ENCODE peak calls at places on chromosomes 16 and 17, in six cellular contexts. W, V, M, Q, L and Z are unnamed samples.

GRCh38 chr16:19698480-19699465 is 19.3 kb downstream of the KNOP1 start:
- DNase-seq in W (peak), V (peak), M (no peak), Q (no peak), L (no peak), Z (no peak)

GRCh38 chr16:28192811-28193529 is 18.8 kb downstream of the XPO6 start:
- DNase-seq in W (no peak), V (no peak), M (no peak), Q (no peak), L (no peak), Z (no peak)

GRCh38 chr17:16407911-16408588 is 7.3 kb upstream of the TRPV2 start:
- DNase-seq in W (peak), V (peak), M (peak), Q (peak), L (peak), Z (peak)

GRCh38 chr16:67173323-67173722 is 3.0 kb downstream of the NOL3 start:
- DNase-seq in W (no peak), V (no peak), M (no peak), Q (no peak), L (no peak), Z (peak)

GRCh38 chr16:12675852-12676251 is 127.8 kb downstream of the CPPED1 start:
- DNase-seq in W (no peak), V (peak), M (no peak), Q (no peak), L (peak), Z (no peak)

GRCh38 chr17:82146663-82147654 is 48.9 kb upstream of the FASN start:
- DNase-seq in W (no peak), V (no peak), M (no peak), Q (no peak), L (no peak), Z (no peak)

GRCh38 chr17:45705123-45706009 is 78.8 kb upstream of the CRHR1 start:
- DNase-seq in W (no peak), V (peak), M (no peak), Q (no peak), L (no peak), Z (no peak)

GRCh38 chr17:4548061-4548461 is 7.1 kb downstream of the MYBBP1A start:
- DNase-seq in W (no peak), V (no peak), M (no peak), Q (no peak), L (no peak), Z (no peak)

GRCh38 chr17:81420769-81421462 is 25.7 kb downstream of the BAHCC1 start:
- DNase-seq in W (peak), V (no peak), M (no peak), Q (no peak), L (peak), Z (no peak)

GRCh38 chr16:50614956-50615727 is 66.0 kb downstream of the SNX20 start:
- DNase-seq in W (no peak), V (no peak), M (no peak), Q (no peak), L (no peak), Z (no peak)

GRCh38 chr16:14505846-14506245 is 124.2 kb downstream of the PARN start:
- DNase-seq in W (peak), V (peak), M (peak), Q (no peak), L (peak), Z (no peak)

GRCh38 chr16:81543571-81543970 is 99.0 kb downstream of the CMIP start:
- DNase-seq in W (no peak), V (peak), M (no peak), Q (no peak), L (peak), Z (no peak)

GRCh38 chr16:26195225-26195624 is 503.5 kb downstream of the HS3ST4 start:
- DNase-seq in W (no peak), V (no peak), M (no peak), Q (no peak), L (no peak), Z (no peak)

GRCh38 chr17:8256291-8256690 is 7.2 kb downstream of the PFAS start:
- DNase-seq in W (no peak), V (no peak), M (no peak), Q (no peak), L (no peak), Z (no peak)

GRCh38 chr17:8256691-8257090 is 7.6 kb downstream of the PFAS start:
- DNase-seq in W (no peak), V (no peak), M (no peak), Q (no peak), L (no peak), Z (no peak)

GRCh38 chr17:8255499-8255898 is 6.4 kb downstream of the PFAS start:
- DNase-seq in W (no peak), V (no peak), M (no peak), Q (no peak), L (no peak), Z (peak)

GRCh38 chr17:8253801-8254200 is 4.7 kb downstream of the PFAS start:
- DNase-seq in W (no peak), V (no peak), M (no peak), Q (no peak), L (peak), Z (peak)

DNA sequence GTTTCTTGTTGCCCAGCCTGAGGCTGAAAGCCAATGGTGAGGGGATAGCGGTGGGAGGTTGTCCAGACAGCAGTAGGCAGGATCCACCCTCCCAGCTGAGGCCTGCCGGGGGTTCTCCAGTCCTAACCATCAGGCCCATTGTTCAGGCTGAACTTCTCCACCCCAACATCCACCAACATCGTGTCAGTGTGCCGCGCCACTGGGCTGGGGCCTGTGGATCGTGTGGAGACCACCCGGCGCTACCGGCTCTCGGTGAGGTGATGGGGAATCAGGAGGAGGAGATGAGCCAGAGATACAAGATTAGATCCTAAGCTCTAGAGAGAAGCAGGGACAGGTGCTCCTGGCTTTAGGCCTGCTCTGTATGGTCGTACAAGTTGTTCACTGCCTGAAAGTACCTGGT is 5.8 kb downstream of the PFAS start:
- DNase-seq in W (no peak), V (no peak), M (no peak), Q (no peak), L (no peak), Z (no peak)
- TF ChIP-seq CTCF in W (no peak), V (no peak), M (no peak), Q (no peak), L (no peak), Z (no peak)

DNA sequence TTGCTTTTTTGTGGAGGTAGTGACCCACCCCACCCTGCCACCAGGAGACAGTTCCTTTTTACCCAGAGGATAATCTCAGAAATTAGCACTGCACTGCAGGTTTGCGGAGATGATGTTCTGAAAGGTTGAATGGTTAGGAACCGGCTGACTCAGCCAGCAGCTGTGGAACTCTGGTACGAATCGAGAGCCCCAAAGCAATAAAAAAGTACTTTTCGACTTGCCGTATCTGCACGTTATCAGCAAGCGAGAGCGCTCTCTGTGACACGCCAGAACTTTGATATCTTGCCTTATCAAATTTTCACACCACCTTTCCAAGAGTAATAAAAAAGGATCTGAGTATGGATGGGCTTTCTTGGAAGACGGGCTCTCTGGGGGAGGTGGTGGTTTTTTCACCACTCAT is 96.3 kb upstream of the EEF2KMT start:
- DNase-seq in W (no peak), V (no peak), M (no peak), Q (no peak), L (no peak), Z (no peak)
- H3K27ac ChIP-seq in W (no peak), V (no peak), M (no peak), Q (no peak), L (no peak), Z (no peak)

DNA sequence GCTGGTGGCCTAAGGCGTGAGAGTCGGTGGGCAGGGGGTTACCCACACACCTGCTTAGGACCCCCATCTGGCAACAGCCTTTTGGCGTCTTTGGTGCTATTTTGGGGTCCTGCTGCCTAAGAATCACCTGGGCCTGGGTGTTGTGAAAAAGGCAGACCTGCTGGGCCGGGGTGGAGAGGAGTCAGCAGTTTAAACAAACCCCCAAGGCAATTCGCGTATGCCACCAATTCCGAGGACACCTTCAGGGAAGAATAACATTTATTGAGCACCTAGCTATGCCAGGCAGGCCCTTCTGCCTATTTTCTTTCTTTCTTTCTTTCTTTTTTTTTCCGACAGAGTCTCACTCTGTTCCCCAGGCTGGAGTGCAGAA is 53.9 kb upstream of the TOB1 start:
- DNase-seq in W (no peak), V (no peak), M (no peak), Q (no peak), L (no peak), Z (no peak)
- H3K9ac ChIP-seq in W (peak), V (peak), M (peak), Q (peak), L (no peak), Z (no peak)

GRCh38 chr16:70680495-70681381 is 5.1 kb downstream of the MTSS2 start:
- DNase-seq in W (no peak), V (no peak), M (no peak), Q (no peak), L (no peak), Z (no peak)

GRCh38 chr16:70678898-70679652 is 6.8 kb downstream of the MTSS2 start:
- DNase-seq in W (no peak), V (no peak), M (no peak), Q (no peak), L (no peak), Z (no peak)

GRCh38 chr16:70681382-70682238 is 4.2 kb downstream of the MTSS2 start:
- DNase-seq in W (no peak), V (no peak), M (peak), Q (no peak), L (no peak), Z (no peak)

GRCh38 chr16:70678121-70678897 is 7.5 kb downstream of the MTSS2 start:
- DNase-seq in W (no peak), V (no peak), M (no peak), Q (no peak), L (no peak), Z (no peak)

GRCh38 chr16:70679653-70680494 is 6.0 kb downstream of the MTSS2 start:
- DNase-seq in W (no peak), V (no peak), M (peak), Q (no peak), L (no peak), Z (peak)
- TF ChIP-seq CTCF in W (no peak), V (no peak), M (peak), Q (peak), L (peak), Z (peak)

GRCh38 chr16:2085669-2086068 is 37.9 kb downstream of the TSC2 start:
- DNase-seq in W (no peak), V (no peak), M (no peak), Q (no peak), L (no peak), Z (no peak)
- H3K27ac ChIP-seq in W (no peak), V (no peak), M (no peak), Q (no peak), L (no peak), Z (no peak)

DNA sequence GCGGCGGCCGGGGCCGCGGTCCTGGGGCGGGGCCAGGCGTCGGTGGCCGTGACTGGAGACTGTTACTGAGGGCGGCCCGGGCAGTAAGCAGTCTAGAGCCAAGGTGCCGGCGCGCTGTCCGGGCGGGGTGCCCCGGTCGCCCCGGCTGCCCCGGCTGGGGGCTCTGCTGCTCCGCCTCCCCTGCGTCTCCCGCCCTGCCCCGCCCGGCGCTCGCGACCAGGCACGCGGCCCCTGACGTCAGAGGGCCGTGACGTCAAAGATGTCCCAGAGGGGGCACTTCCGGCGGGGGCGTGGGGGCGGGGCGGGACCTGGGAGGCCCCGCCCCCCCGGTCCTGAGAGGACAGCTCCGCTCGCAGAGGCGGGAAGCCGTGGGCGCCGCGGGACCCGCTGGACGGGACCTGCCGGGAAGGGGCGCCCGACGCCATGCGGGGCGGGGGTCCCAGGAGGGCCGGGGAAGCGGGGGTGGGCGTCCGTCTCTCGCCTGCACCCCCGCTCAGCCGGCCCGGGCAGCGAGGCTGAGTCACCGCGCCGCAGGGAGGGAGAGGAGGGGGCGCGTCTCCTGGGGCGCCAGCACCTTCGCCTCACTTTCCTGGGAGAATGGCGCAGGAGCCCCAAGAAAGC is 4.5 kb upstream of the HIC1 start:
- DNase-seq in W (peak), V (no peak), M (peak), Q (peak), L (peak), Z (peak)
- H3K9ac ChIP-seq in W (peak), V (peak), M (no peak), Q (no peak), L (no peak), Z (no peak)